ENCODE peak calls at places on chromosomes 6 and 20, in seven cellular contexts. One of them, this sample, is unnamed.

GRCh38 chr6:82750570-82750969 is 315.1 kb downstream of the UBE3D start:
- DNase-seq in IMR-90: peak
- DNase-seq in GM20000: no peak
- DNase-seq in LNCaP clone FGC: no peak
- DNase-seq in nephron progenitor cell: no peak
- DNase-seq in esophagus squamous epithelium: no peak
- DNase-seq in lower lobe of right lung: no peak
- DNase-seq in this sample: no peak

GRCh38 chr6:166351715-166352285 is 9.5 kb upstream of the SFT2D1 start:
- DNase-seq in nephron progenitor cell: no peak
- DNase-seq in GM20000: peak
- DNase-seq in lower lobe of right lung: peak
- DNase-seq in esophagus squamous epithelium: no peak
- DNase-seq in IMR-90: no peak
- DNase-seq in LNCaP clone FGC: peak
- DNase-seq in this sample: no peak

GRCh38 chr6:126210398-126211075 is 129.4 kb upstream of the CENPW start:
- DNase-seq in lower lobe of right lung: no peak
- DNase-seq in esophagus squamous epithelium: no peak
- DNase-seq in GM20000: no peak
- DNase-seq in LNCaP clone FGC: no peak
- DNase-seq in nephron progenitor cell: no peak
- DNase-seq in IMR-90: peak
- DNase-seq in this sample: no peak

GRCh38 chr6:31580807-31581437 is 1.3 kb downstream of the LTB start:
- DNase-seq in IMR-90: peak
- DNase-seq in nephron progenitor cell: peak
- DNase-seq in GM20000: peak
- DNase-seq in esophagus squamous epithelium: no peak
- DNase-seq in LNCaP clone FGC: no peak
- DNase-seq in lower lobe of right lung: peak
- DNase-seq in this sample: peak

GRCh38 chr6:33235221-33235634 is 26.9 kb downstream of the RING1 start:
- DNase-seq in IMR-90: no peak
- DNase-seq in GM20000: no peak
- DNase-seq in esophagus squamous epithelium: no peak
- DNase-seq in lower lobe of right lung: no peak
- DNase-seq in LNCaP clone FGC: no peak
- DNase-seq in nephron progenitor cell: peak
- DNase-seq in this sample: no peak

GRCh38 chr6:145891126-145891525 is 73.0 kb downstream of the SHPRH start:
- DNase-seq in lower lobe of right lung: no peak
- DNase-seq in esophagus squamous epithelium: no peak
- DNase-seq in LNCaP clone FGC: no peak
- DNase-seq in nephron progenitor cell: no peak
- DNase-seq in IMR-90: peak
- DNase-seq in GM20000: no peak
- DNase-seq in this sample: no peak

GRCh38 chr6:17204548-17204947 is 76.6 kb upstream of the RBM24 start:
- DNase-seq in lower lobe of right lung: no peak
- DNase-seq in GM20000: no peak
- DNase-seq in IMR-90: no peak
- DNase-seq in esophagus squamous epithelium: no peak
- DNase-seq in nephron progenitor cell: no peak
- DNase-seq in LNCaP clone FGC: no peak
- DNase-seq in this sample: no peak

GRCh38 chr6:150751296-150751695 is 114.2 kb upstream of the MTHFD1L start:
- DNase-seq in GM20000: no peak
- DNase-seq in esophagus squamous epithelium: no peak
- DNase-seq in lower lobe of right lung: no peak
- DNase-seq in LNCaP clone FGC: no peak
- DNase-seq in nephron progenitor cell: no peak
- DNase-seq in IMR-90: peak
- DNase-seq in this sample: no peak

GRCh38 chr6:160306284-160306683 is 41.9 kb upstream of the SLC22A3 start:
- DNase-seq in nephron progenitor cell: no peak
- DNase-seq in LNCaP clone FGC: no peak
- DNase-seq in lower lobe of right lung: no peak
- DNase-seq in esophagus squamous epithelium: no peak
- DNase-seq in GM20000: no peak
- DNase-seq in IMR-90: no peak
- DNase-seq in this sample: no peak

GRCh38 chr20:54268941-54269340 is 61.1 kb downstream of the PFDN4 start:
- DNase-seq in LNCaP clone FGC: no peak
- DNase-seq in IMR-90: no peak
- DNase-seq in nephron progenitor cell: no peak
- DNase-seq in GM20000: no peak
- DNase-seq in lower lobe of right lung: no peak
- DNase-seq in esophagus squamous epithelium: no peak
- DNase-seq in this sample: no peak

GRCh38 chr6:43782764-43783513 is 12.9 kb downstream of the VEGFA start:
- DNase-seq in nephron progenitor cell: no peak
- DNase-seq in LNCaP clone FGC: no peak
- DNase-seq in lower lobe of right lung: no peak
- DNase-seq in GM20000: no peak
- DNase-seq in IMR-90: no peak
- DNase-seq in esophagus squamous epithelium: no peak
- DNase-seq in this sample: no peak

GRCh38 chr6:11242709-11243108 is 10.2 kb upstream of the NEDD9 start:
- DNase-seq in nephron progenitor cell: no peak
- DNase-seq in GM20000: no peak
- DNase-seq in lower lobe of right lung: no peak
- DNase-seq in IMR-90: no peak
- DNase-seq in esophagus squamous epithelium: no peak
- DNase-seq in LNCaP clone FGC: no peak
- DNase-seq in this sample: no peak

GRCh38 chr6:88952065-88952704 is 11.2 kb downstream of the RNGTT start:
- DNase-seq in nephron progenitor cell: no peak
- DNase-seq in IMR-90: peak
- DNase-seq in esophagus squamous epithelium: no peak
- DNase-seq in GM20000: no peak
- DNase-seq in LNCaP clone FGC: no peak
- DNase-seq in lower lobe of right lung: no peak
- DNase-seq in this sample: no peak

GRCh38 chr20:33444797-33445560 is 1.4 kb upstream of the SNTA1 start:
- DNase-seq in nephron progenitor cell: no peak
- DNase-seq in GM20000: no peak
- DNase-seq in LNCaP clone FGC: no peak
- DNase-seq in lower lobe of right lung: no peak
- DNase-seq in IMR-90: no peak
- DNase-seq in esophagus squamous epithelium: no peak
- DNase-seq in this sample: no peak

GRCh38 chr20:37498066-37498702 is 22.9 kb upstream of the NNAT start:
- DNase-seq in IMR-90: peak
- DNase-seq in GM20000: no peak
- DNase-seq in LNCaP clone FGC: no peak
- DNase-seq in nephron progenitor cell: no peak
- DNase-seq in esophagus squamous epithelium: no peak
- DNase-seq in lower lobe of right lung: no peak
- DNase-seq in this sample: no peak

GRCh38 chr20:237479-237878 is 10.4 kb downstream of the DEFB129 start:
- DNase-seq in LNCaP clone FGC: no peak
- DNase-seq in lower lobe of right lung: peak
- DNase-seq in nephron progenitor cell: no peak
- DNase-seq in GM20000: peak
- DNase-seq in IMR-90: peak
- DNase-seq in esophagus squamous epithelium: no peak
- DNase-seq in this sample: peak

GRCh38 chr6:8821921-8822512 is 386.7 kb upstream of the SLC35B3 start:
- DNase-seq in IMR-90: no peak
- DNase-seq in GM20000: no peak
- DNase-seq in esophagus squamous epithelium: no peak
- DNase-seq in lower lobe of right lung: no peak
- DNase-seq in nephron progenitor cell: no peak
- DNase-seq in LNCaP clone FGC: no peak
- DNase-seq in this sample: no peak

GRCh38 chr6:129748212-129748900 is 38.4 kb upstream of the ARHGAP18 start:
- DNase-seq in esophagus squamous epithelium: no peak
- DNase-seq in lower lobe of right lung: no peak
- DNase-seq in IMR-90: peak
- DNase-seq in GM20000: peak
- DNase-seq in nephron progenitor cell: no peak
- DNase-seq in LNCaP clone FGC: peak
- DNase-seq in this sample: no peak

DNA sequence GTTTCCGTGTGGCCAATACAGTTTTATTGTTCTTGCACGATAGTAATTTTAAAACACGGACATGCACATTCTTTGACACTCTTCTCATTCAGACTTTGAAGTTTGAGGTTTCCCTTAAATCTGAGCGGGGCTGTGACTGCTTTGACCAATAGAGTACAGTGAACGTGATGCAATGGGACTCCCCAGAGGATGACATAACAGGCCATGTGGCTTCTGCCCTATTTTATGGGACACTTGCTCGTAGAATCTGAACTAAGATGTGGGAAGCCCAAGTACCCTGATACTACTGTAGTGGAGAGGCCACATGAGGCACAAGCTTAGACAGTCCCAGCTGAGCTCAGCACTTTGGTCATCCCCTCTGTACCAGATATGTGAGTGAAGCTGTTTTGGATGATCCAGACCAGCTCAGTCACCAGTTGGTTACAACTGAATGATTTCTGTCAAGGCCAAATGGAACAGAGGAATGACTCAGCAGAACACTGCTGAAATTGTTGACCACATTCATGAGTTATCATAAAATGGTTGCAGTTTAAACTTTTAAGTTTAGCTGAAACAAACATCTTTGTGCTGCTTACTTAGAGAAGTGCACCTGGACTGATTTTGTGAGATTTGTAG is 279.4 kb downstream of the RFPL4B start:
- DNase-seq in IMR-90: peak
- DNase-seq in nephron progenitor cell: no peak
- DNase-seq in lower lobe of right lung: no peak
- DNase-seq in GM20000: no peak
- DNase-seq in esophagus squamous epithelium: no peak
- DNase-seq in LNCaP clone FGC: no peak
- DNase-seq in this sample: no peak
- TF ChIP-seq CTCF in IMR-90: no peak
- TF ChIP-seq CTCF in nephron progenitor cell: no peak
- TF ChIP-seq CTCF in lower lobe of right lung: no peak
- TF ChIP-seq CTCF in GM20000: no peak
- TF ChIP-seq CTCF in esophagus squamous epithelium: no peak
- TF ChIP-seq CTCF in LNCaP clone FGC: no peak
- TF ChIP-seq CTCF in this sample: no peak

GRCh38 chr6:119319694-119320093 is 29.9 kb downstream of the MAN1A1 start:
- DNase-seq in LNCaP clone FGC: no peak
- DNase-seq in lower lobe of right lung: no peak
- DNase-seq in nephron progenitor cell: no peak
- DNase-seq in GM20000: no peak
- DNase-seq in IMR-90: no peak
- DNase-seq in esophagus squamous epithelium: no peak
- DNase-seq in this sample: no peak
- TF ChIP-seq CTCF in LNCaP clone FGC: no peak
- TF ChIP-seq CTCF in lower lobe of right lung: no peak
- TF ChIP-seq CTCF in nephron progenitor cell: no peak
- TF ChIP-seq CTCF in GM20000: no peak
- TF ChIP-seq CTCF in IMR-90: no peak
- TF ChIP-seq CTCF in esophagus squamous epithelium: no peak
- TF ChIP-seq CTCF in this sample: no peak

DNA sequence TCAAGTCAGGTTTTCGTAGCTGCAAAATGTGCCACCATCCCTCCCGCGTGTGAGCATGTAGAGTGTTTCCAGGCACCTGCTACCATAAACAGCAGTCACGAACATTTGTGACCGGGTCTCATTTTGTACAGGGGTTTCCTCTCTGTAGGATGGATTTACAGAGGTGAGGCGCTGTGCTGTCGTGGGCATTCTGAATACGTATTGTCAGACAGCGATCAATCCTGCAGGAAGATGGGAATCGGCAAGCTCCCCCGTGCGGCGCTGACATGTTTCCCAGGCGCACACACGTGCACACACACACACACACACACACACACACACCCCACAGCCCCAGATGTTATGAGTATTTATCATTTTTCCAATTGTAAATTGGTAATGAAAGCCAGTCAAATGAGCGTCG is 15.8 kb downstream of the ANKRD60 start:
- DNase-seq in lower lobe of right lung: no peak
- DNase-seq in LNCaP clone FGC: no peak
- DNase-seq in esophagus squamous epithelium: no peak
- DNase-seq in nephron progenitor cell: no peak
- DNase-seq in IMR-90: no peak
- DNase-seq in GM20000: no peak
- DNase-seq in this sample: no peak
- TF ChIP-seq CTCF in lower lobe of right lung: no peak
- TF ChIP-seq CTCF in LNCaP clone FGC: no peak
- TF ChIP-seq CTCF in esophagus squamous epithelium: no peak
- TF ChIP-seq CTCF in nephron progenitor cell: no peak
- TF ChIP-seq CTCF in IMR-90: no peak
- TF ChIP-seq CTCF in GM20000: no peak
- TF ChIP-seq CTCF in this sample: no peak

GRCh38 chr20:63743210-63743970 is 3.8 kb downstream of the SLC2A4RG start:
- DNase-seq in IMR-90: no peak
- DNase-seq in lower lobe of right lung: no peak
- DNase-seq in GM20000: no peak
- DNase-seq in nephron progenitor cell: no peak
- DNase-seq in esophagus squamous epithelium: no peak
- DNase-seq in LNCaP clone FGC: no peak
- DNase-seq in this sample: peak
- TF ChIP-seq CTCF in IMR-90: no peak
- TF ChIP-seq CTCF in lower lobe of right lung: no peak
- TF ChIP-seq CTCF in GM20000: no peak
- TF ChIP-seq CTCF in nephron progenitor cell: no peak
- TF ChIP-seq CTCF in esophagus squamous epithelium: no peak
- TF ChIP-seq CTCF in LNCaP clone FGC: no peak
- TF ChIP-seq CTCF in this sample: no peak

This sample was measured in upper lobe of right lung.